ENCODE peak calls at places on chromosomes 6 and 20, in seven cellular contexts. S is activated T-helper 1 cell treated with Interleukin-2 at 50 U/mL for 16 hours; B is cardiac fibroblast; W is T-helper 9 cell; N is HAP-1; K is lower lobe of right lung; R is activated naive CD4-positive, alpha-beta T cell treated with Interleukin-2 at 50 U/mL for 16 hours. I is an unnamed sample.

GRCh38 chr6:106974999-106975698 is 620 bp upstream of the CD24 start:
- DNase-seq in S (no peak), B (peak), W (no peak), N (peak), K (peak), R (no peak), I (peak)

GRCh38 chr6:89993411-89993810 is 99.1 kb downstream of the GJA10 start:
- DNase-seq in S (no peak), B (no peak), W (no peak), N (no peak), K (no peak), R (no peak), I (no peak)

GRCh38 chr6:678515-678914 is 14.4 kb downstream of the EXOC2 start:
- DNase-seq in S (no peak), B (no peak), W (no peak), N (no peak), K (no peak), R (no peak), I (no peak)

GRCh38 chr20:38243617-38244016 is 16.9 kb downstream of the KIAA1755 start:
- DNase-seq in S (no peak), B (no peak), W (no peak), N (no peak), K (no peak), R (no peak), I (no peak)

GRCh38 chr6:72811971-72812421 is 190.1 kb downstream of the KCNQ5 start:
- DNase-seq in S (no peak), B (peak), W (no peak), N (no peak), K (no peak), R (no peak), I (no peak)

GRCh38 chr6:75818061-75818855 is 69.2 kb downstream of the MYO6 start:
- DNase-seq in S (no peak), B (peak), W (no peak), N (no peak), K (no peak), R (no peak), I (no peak)

GRCh38 chr20:45128066-45128465 is 3.8 kb upstream of the WFDC12 start:
- DNase-seq in S (no peak), B (no peak), W (no peak), N (no peak), K (no peak), R (no peak), I (no peak)

GRCh38 chr20:33915726-33916331 is 77.9 kb upstream of the RALY start:
- DNase-seq in S (peak), B (peak), W (peak), N (no peak), K (peak), R (peak), I (no peak)

GRCh38 chr20:37282558-37282957 is 6.9 kb upstream of the MANBAL start:
- DNase-seq in S (no peak), B (peak), W (no peak), N (no peak), K (no peak), R (no peak), I (no peak)

GRCh38 chr20:689348-689747 is 13.7 kb upstream of the SCRT2 start:
- DNase-seq in S (no peak), B (no peak), W (no peak), N (no peak), K (no peak), R (no peak), I (peak)

GRCh38 chr20:38599410-38599882 is 2.2 kb upstream of the ARHGAP40 start:
- DNase-seq in S (no peak), B (no peak), W (no peak), N (no peak), K (peak), R (no peak), I (no peak)

GRCh38 chr6:167826230-167827061 is at the start of gene AFDN:
- DNase-seq in S (peak), B (peak), W (peak), N (peak), K (peak), R (peak), I (peak)

GRCh38 chr6:169918954-169919549 is 167.6 kb downstream of the ERMARD start:
- DNase-seq in S (no peak), B (no peak), W (no peak), N (no peak), K (no peak), R (no peak), I (no peak)

GRCh38 chr6:113246186-113246585 is 611.0 kb upstream of the MARCKS start:
- DNase-seq in S (no peak), B (no peak), W (no peak), N (peak), K (no peak), R (no peak), I (no peak)

GRCh38 chr6:112983741-112984221 is 636.7 kb downstream of the RFPL4B start:
- DNase-seq in S (no peak), B (peak), W (no peak), N (no peak), K (no peak), R (no peak), I (no peak)